ENCODE peak calls at places on chromosomes 7 and 10, in four cellular contexts. E is fibroblast of lung; M is neuronal stem cell; A is CD8-positive, alpha-beta T cell. P is an unnamed sample.

GRCh38 chr7:50745336-50745735 is 37.4 kb downstream of the GRB10 start:
- DNase-seq in E (no peak), M (no peak), A (no peak), P (no peak)

GRCh38 chr7:80940539-80941205 is 21.8 kb upstream of the SEMA3C start:
- DNase-seq in E (no peak), M (no peak), A (no peak), P (no peak)

GRCh38 chr7:83794834-83795233 is 145.9 kb upstream of the SEMA3E start:
- DNase-seq in E (no peak), M (no peak), A (no peak), P (no peak)

GRCh38 chr10:70404906-70405824 is 1.2 kb downstream of the EIF4EBP2 start:
- DNase-seq in E (peak; percentile 97), M (no peak), A (no peak), P (peak; percentile 98)

GRCh38 chr10:306007-306406 is 170.8 kb downstream of the ZMYND11 start:
- DNase-seq in E (no peak), M (no peak), A (no peak), P (no peak)

GRCh38 chr10:78602201-78602917 is 466.4 kb upstream of the ZMIZ1 start:
- DNase-seq in E (peak; percentile 29), M (no peak), A (no peak), P (no peak)

GRCh38 chr7:132250480-132251326 is 325.6 kb downstream of the PLXNA4 start:
- DNase-seq in E (no peak), M (no peak), A (no peak), P (no peak)

GRCh38 chr10:3825244-3825643 is 40.2 kb upstream of the KLF6 start:
- DNase-seq in E (peak; percentile 90), M (no peak), A (no peak), P (no peak)

GRCh38 chr10:116690356-116691078 is 51.8 kb downstream of the HSPA12A start:
- DNase-seq in E (peak; percentile 9), M (no peak), A (no peak), P (no peak)

GRCh38 chr10:100655760-100656421 is 89.5 kb upstream of the PAX2 start:
- DNase-seq in E (no peak), M (no peak), A (no peak), P (no peak)
- H3K4me3 ChIP-seq in E (no peak overlapping the region), M (no peak overlapping the region), A (peak overlapping the region; percentile 19), P (no peak overlapping the region)

DNA sequence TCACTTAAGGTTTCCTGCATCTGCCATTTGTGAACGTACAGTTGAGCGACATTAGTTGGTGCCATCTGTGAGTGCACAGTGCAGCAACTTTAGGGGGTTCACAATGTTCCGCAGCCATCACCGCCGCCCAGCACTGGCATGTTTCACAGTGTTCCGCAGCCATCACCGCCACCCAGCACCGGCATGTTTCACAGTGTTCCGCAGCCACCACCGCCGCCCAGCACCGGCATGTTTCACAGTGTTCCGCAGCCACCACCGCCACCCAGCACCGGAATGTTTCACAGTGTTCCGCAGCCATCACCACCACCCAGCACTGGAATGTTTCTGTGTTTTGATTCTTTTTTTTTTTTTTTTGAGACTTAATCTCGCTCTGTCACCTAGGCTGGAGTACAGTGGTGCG is 83.1 kb downstream of the MGMT start:
- DNase-seq in E (no peak), M (no peak), A (no peak), P (no peak)
- H3K4me3 ChIP-seq in E (no peak overlapping the region), M (no peak overlapping the region), A (no peak overlapping the region), P (no peak overlapping the region)

DNA sequence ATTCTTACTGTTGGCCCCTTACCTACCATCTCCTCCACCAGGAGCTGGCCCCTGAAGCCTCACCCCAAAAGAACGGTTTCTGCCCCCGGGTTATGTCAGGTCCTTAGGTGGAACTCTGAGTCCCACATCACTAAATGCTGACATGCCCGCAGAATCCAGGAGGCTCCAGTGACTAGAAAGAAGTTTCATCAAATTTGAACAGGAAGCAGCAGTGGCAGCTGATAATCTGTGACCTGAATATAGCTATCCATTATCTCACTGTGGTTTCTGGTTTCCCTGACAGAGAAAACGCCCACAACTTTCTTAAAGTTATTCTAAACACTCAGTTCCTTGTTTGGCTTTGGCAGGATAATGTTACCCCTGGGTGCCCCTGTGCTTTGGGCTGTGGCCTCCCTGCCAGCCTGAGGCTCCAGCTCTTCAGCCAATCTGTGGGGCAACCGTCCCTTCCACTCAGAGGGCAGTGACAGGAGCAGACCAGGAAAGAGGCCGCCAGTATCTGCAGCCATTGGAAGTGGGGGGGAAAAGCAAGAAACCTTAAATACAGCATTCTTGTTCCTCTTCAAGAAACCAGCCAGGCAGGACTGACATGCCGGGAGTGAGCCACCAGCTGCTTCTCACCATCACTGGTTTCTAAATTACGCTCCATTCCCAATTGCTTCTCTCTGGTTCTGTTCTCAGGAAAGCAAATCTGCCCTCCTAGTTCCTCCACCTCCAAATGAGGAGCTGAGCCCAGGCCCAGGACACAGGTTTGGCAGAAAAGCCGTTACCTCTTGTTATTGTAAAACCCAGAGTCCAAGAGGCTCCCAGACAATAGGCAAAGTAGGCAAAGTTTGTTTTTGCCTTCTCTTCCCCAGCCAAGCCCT is 41.2 kb upstream of the VCL start:
- DNase-seq in E (peak; percentile 70), M (no peak), A (no peak), P (no peak)
- H3K4me3 ChIP-seq in E (no peak overlapping the region), M (no peak overlapping the region), A (peak overlapping the region; percentile 26), P (no peak overlapping the region)

GRCh38 chr7:55523366-55523765 is 48.9 kb downstream of the VOPP1 start:
- DNase-seq in E (peak; percentile 27), M (no peak), A (no peak), P (no peak)

GRCh38 chr7:55526770-55527169 is 45.5 kb downstream of the VOPP1 start:
- DNase-seq in E (no peak), M (peak; percentile 77), A (no peak), P (no peak)

GRCh38 chr7:55524558-55525310 is 47.6 kb downstream of the VOPP1 start:
- DNase-seq in E (no peak), M (no peak), A (no peak), P (no peak)

GRCh38 chr7:55526329-55526728 is 46.0 kb downstream of the VOPP1 start:
- DNase-seq in E (no peak), M (no peak), A (no peak), P (no peak)

DNA sequence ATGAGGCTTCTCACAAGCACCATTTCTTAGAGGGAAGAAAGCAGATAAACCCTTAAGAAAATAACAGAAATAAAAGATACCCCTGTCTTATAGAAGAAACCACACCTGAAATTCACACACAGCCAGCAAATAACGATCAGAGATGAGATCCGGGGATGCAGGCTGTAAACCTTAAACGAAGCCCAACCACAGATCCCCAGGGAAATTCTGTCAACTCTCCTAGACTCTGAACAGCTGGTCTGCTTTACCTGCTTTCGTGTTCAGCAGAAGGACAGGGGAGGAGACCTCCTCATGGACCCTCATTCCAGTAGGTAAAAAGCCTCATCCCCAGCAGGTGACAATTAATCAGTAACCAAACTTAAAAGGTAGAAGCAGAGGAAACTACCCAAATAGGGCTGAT is 45.0 kb downstream of the VOPP1 start:
- DNase-seq in E (no peak), M (no peak), A (no peak), P (no peak)
- H3K4me3 ChIP-seq in E (no peak overlapping the region), M (no peak overlapping the region), A (no peak overlapping the region), P (no peak overlapping the region)

GRCh38 chr10:49508654-49509053 is 30.3 kb downstream of the ERCC6 start:
- DNase-seq in E (no peak), M (no peak), A (no peak), P (no peak)
- H3K4me3 ChIP-seq in E (no peak overlapping the region), M (no peak overlapping the region), A (no peak overlapping the region), P (no peak overlapping the region)

GRCh38 chr10:132469197-132469942 is 68.2 kb upstream of the INPP5A start:
- DNase-seq in E (no peak), M (no peak), A (no peak), P (no peak)
- H3K4me3 ChIP-seq in E (no peak overlapping the region), M (no peak overlapping the region), A (no peak overlapping the region), P (no peak overlapping the region)